ENCODE peak calls at places on chromosomes 6 and 20, in four cellular contexts. C is K562, V is HL-60, W is GM12878. F is an unnamed sample.

GRCh38 chr20:62591591-62591990 is 50.7 kb upstream of the SLCO4A1 start:
- DNase-seq in W (no peak), C (no peak), V (no peak), F (no peak)

GRCh38 chr6:118012944-118013343 is 105.9 kb downstream of the SLC35F1 start:
- DNase-seq in W (no peak), C (no peak), V (no peak), F (no peak)

GRCh38 chr20:32230707-32231106 is 23.0 kb downstream of the POFUT1 start:
- DNase-seq in W (no peak), V (no peak), C (no peak), F (no peak)

GRCh38 chr6:132234356-132234755 is 166.9 kb downstream of the MOXD1 start:
- DNase-seq in V (no peak), W (no peak), C (no peak), F (no peak)

GRCh38 chr6:112877134-112878100 is 530.3 kb downstream of the RFPL4B start:
- DNase-seq in C (no peak), W (no peak), V (no peak), F (no peak)

GRCh38 chr20:3238616-3239025 is 369 bp downstream of the SLC4A11 start:
- DNase-seq in W (no peak), V (no peak), C (peak), F (peak)

GRCh38 chr20:25058051-25058796 is at the start of gene ACSS1:
- DNase-seq in V (no peak), W (peak), C (peak), F (peak)

GRCh38 chr20:7379621-7380220 is 560.5 kb downstream of the HAO1 start:
- DNase-seq in W (no peak), C (no peak), V (no peak), F (no peak)

GRCh38 chr6:16717275-16717942 is 43.9 kb downstream of the ATXN1 start:
- DNase-seq in V (no peak), W (no peak), C (no peak), F (no peak)

GRCh38 chr20:31663838-31664695 is 26.4 kb downstream of the COX4I2 start:
- DNase-seq in V (no peak), C (no peak), W (no peak), F (no peak)

GRCh38 chr6:98828991-98829411 is 5.4 kb upstream of the POU3F2 start:
- DNase-seq in C (no peak), W (no peak), V (no peak), F (no peak)

GRCh38 chr20:63978319-63979220 is 872 bp downstream of the SAMD10 start:
- DNase-seq in C (peak), V (peak), W (no peak), F (peak)

GRCh38 chr6:90885611-90886056 is 298.8 kb upstream of the MAP3K7 start:
- DNase-seq in W (no peak), C (no peak), V (no peak), F (no peak)

GRCh38 chr6:1917628-1918371 is 308.1 kb downstream of the FOXC1 start:
- DNase-seq in C (no peak), W (no peak), V (no peak), F (no peak)

GRCh38 chr6:129750390-129750789 is 40.4 kb upstream of the ARHGAP18 start:
- DNase-seq in V (no peak), C (no peak), W (no peak), F (no peak)

DNA sequence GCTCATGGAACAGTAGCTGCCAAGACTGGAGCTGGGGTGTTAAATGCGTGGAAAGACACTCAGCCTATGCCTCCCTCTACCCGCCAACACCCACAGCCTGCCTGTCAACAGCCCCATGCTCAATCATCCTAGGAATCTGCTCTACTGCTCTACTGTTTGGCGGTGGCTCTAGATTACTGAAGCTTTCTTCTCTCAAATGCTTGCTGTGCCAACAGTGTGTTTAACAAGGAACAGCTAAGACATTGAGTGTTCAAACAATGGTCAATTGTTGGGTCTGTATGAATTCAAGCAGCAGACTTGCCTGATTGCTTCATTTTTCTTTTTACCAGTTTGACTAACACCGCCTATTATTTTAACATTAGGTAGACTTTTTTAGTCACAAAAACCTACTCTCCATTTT is 258.6 kb downstream of the SOD2 start:
- DNase-seq in V (no peak), C (no peak), W (no peak), F (no peak)
- TF ChIP-seq POLR2AphosphoS5 in V (no peak), C (no peak), W (no peak), F (no peak)

GRCh38 chr20:6282642-6283041 is 159.8 kb upstream of the FERMT1 start:
- DNase-seq in V (no peak), C (no peak), W (no peak), F (no peak)

GRCh38 chr20:6277661-6278060 is 154.8 kb upstream of the FERMT1 start:
- DNase-seq in C (no peak), V (no peak), W (no peak), F (no peak)
- TF ChIP-seq SPI1 in C (no peak), V (no peak), W (no peak), F (no peak)

GRCh38 chr20:36887779-36888133 is 11.8 kb downstream of the TLDC2 start:
- DNase-seq in W (no peak), C (no peak), V (no peak), F (no peak)

GRCh38 chr20:36885355-36885754 is 9.4 kb downstream of the TLDC2 start:
- DNase-seq in V (no peak), W (no peak), C (peak), F (no peak)

GRCh38 chr20:36888880-36889516 is 13.1 kb downstream of the TLDC2 start:
- DNase-seq in V (no peak), C (no peak), W (no peak), F (no peak)

GRCh38 chr20:36883972-36884535 is 8.1 kb downstream of the TLDC2 start:
- DNase-seq in C (no peak), V (no peak), W (no peak), F (no peak)

DNA sequence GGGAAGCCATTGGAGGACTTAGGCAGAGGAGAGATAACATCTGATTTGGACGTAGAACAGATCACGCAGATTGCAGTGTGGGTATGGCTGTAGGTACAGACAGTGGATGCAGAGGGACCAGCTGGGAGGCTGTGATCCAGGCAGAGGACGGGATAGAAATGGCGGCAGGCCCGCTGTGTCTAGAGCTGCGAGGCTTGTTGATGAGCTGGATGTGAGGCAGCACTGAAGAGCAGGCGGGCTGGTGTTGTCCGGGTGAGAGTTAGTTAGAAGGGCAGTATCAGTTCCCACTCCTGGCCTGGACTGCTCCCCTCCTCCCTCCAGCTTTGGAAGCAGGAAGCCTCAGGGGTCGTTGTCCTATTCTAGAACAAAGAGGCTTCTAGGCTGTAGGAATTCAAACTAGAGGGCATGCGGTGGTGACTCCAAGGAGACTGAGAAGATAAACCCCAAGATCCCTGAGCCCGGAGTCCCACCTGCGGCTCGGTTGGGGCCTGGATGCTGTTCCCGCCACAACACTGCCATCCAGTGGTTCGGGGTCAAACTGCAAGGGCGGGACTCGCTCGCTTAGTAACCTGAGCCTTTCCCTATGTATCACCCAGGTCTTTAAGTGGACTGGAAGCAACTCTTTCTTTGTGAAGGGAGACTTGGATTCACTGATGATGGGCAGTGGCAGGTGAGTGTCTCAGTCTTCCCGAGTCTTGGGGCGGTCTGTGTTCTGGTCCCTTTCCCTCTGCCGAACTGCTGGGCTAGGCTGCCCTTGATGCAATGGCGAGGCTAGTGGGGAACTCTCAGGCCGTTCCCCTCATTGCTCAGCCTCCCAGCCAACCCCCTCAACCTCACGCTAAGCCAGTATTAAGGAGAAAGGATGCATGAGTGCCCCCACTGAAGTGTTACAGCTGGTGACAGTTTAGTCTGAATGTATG is 11.2 kb downstream of the TLDC2 start:
- DNase-seq in V (peak), C (peak), W (peak), F (peak)
- TF ChIP-seq POLR2AphosphoS5 in V (no peak), C (no peak), W (no peak), F (no peak)

GRCh38 chr20:49964964-49965780 is 17.6 kb upstream of the SNAI1 start:
- DNase-seq in V (peak), C (peak), W (no peak), F (no peak)
- TF ChIP-seq SPI1 in V (no peak), C (peak), W (no peak), F (no peak)

DNA sequence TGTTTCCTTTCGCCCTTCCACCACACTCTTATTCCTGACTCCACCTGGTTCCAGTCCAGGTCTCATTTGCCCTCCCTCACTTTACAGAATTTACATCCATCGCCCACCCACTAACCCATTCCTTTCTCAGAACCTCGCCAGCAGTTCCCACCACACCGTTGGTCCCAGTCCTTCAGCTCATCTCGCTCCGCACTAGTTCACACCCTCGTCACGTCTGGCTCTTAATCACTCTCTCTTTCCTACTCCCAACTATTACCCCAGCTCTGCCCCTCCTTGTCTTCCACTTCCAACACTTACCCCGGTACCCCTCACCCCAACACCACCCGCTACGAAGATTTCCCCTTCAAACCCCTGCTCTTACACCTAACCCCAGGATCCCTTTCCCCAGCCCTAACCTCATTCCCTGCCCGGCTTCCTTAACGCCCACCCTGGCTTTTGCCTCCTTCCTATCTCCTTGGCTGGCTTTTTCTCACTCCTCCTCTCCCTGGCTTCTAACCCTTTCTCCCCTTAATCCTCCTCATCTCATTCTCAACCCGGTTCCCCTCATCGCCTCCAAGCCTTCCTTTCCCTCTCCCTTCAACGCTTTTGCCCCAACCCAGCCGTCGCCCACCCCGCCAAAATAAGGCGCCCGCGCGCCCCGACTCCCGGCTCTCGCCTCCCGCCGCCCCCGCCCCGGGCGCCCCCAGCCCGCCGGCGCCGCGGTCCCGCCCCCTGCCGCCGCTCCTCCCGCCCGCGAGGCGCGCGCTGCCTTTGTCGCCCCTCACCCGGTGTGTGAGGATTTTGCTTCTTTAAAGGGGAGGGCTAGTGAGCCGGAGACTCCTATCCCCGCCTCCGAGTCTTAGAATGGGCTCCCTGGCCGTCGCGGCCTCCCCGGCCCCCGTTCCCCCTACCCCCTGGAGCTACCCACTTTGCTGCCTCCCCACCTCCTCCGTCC is 542 bp downstream of the USP49 start:
- DNase-seq in W (no peak), C (no peak), V (no peak), F (no peak)
- TF ChIP-seq POLR2AphosphoS5 in W (no peak), C (no peak), V (no peak), F (no peak)

F was measured in GM12891.